ENCODE peak calls at places on chromosomes 2 and 18, in five cellular contexts. W is endothelial cell, J is AG10803, N is left ventricle myocardium inferior, V is fibroblast of villous mesenchyme. A is an unnamed sample.

GRCh38 chr2:232028631-232029030 is 67.1 kb downstream of the DIS3L2 start:
- DNase-seq in W (no peak), J (peak; percentile 62), N (peak; percentile 54), V (peak; percentile 55), A (peak; percentile 20)

GRCh38 chr2:8477511-8478132 is 204.2 kb upstream of the ID2 start:
- DNase-seq in W (no peak), J (peak; percentile 10), N (no peak), V (no peak), A (no peak)

GRCh38 chr2:237294509-237294908 is 119.5 kb downstream of the COL6A3 start:
- DNase-seq in W (no peak), J (no peak), N (no peak), V (no peak), A (no peak)

GRCh38 chr18:69127844-69128486 is 272.7 kb upstream of the DOK6 start:
- DNase-seq in W (no peak), J (peak; percentile 48), N (no peak), V (peak; percentile 44), A (no peak)

GRCh38 chr2:73291461-73292315 is 1.7 kb downstream of the EGR4 start:
- DNase-seq in W (peak; percentile 54), J (no peak), N (no peak), V (no peak), A (no peak)

GRCh38 chr2:69779258-69779989 is 37.5 kb downstream of the ANXA4 start:
- DNase-seq in W (no peak), J (no peak), N (no peak), V (peak; percentile 67), A (peak; percentile 18)

GRCh38 chr18:51803029-51803428 is 537.0 kb upstream of the DCC start:
- DNase-seq in W (no peak), J (no peak), N (no peak), V (no peak), A (no peak)

GRCh38 chr2:136207030-136207623 is 89.2 kb upstream of the CXCR4 start:
- DNase-seq in W (no peak), J (no peak), N (peak; percentile 18), V (no peak), A (no peak)

GRCh38 chr2:172462393-172463381 is 35.3 kb downstream of the ITGA6 start:
- DNase-seq in W (no peak), J (no peak), N (no peak), V (no peak), A (no peak)

GRCh38 chr2:65057391-65058052 is 1.3 kb downstream of the CEP68 start:
- DNase-seq in W (no peak), J (peak; percentile 49), N (no peak), V (peak; percentile 33), A (peak; percentile 20)

GRCh38 chr18:5107990-5108389 is 89.1 kb downstream of the AKAIN1 start:
- DNase-seq in W (peak; percentile 19), J (no peak), N (no peak), V (no peak), A (no peak)

GRCh38 chr18:31482051-31482450 is 15.9 kb upstream of the DSG2 start:
- DNase-seq in W (no peak), J (no peak), N (no peak), V (no peak), A (no peak)

GRCh38 chr2:37847792-37848191 is 77.3 kb upstream of the RMDN2 start:
- DNase-seq in W (no peak), J (no peak), N (no peak), V (no peak), A (no peak)

GRCh38 chr2:64604155-64604554 is 49.6 kb downstream of the SERTAD2 start:
- DNase-seq in W (no peak), J (no peak), N (no peak), V (no peak), A (no peak)

GRCh38 chr18:31857516-31858106 is 85.3 kb downstream of the TRAPPC8 start:
- DNase-seq in W (peak; percentile 30), J (no peak), N (no peak), V (no peak), A (no peak)

GRCh38 chr2:27351802-27352598 is 4.6 kb downstream of the GTF3C2 start:
- DNase-seq in W (no peak), J (no peak), N (no peak), V (no peak), A (no peak)

GRCh38 chr18:50902797-50903196 is 23.9 kb downstream of the ME2 start:
- DNase-seq in W (no peak), J (no peak), N (no peak), V (no peak), A (no peak)

GRCh38 chr2:29382486-29382885 is 267.3 kb downstream of the CLIP4 start:
- DNase-seq in W (no peak), J (no peak), N (no peak), V (peak; percentile 29), A (no peak)

GRCh38 chr2:109261906-109262631 is 133.1 kb downstream of the SH3RF3 start:
- DNase-seq in W (no peak), J (no peak), N (no peak), V (no peak), A (no peak)

GRCh38 chr2:101696272-101697123 is 1.0 kb upstream of the MAP4K4 start:
- DNase-seq in W (no peak), J (peak; percentile 25), N (no peak), V (peak; percentile 34), A (no peak)

GRCh38 chr18:36155960-36156757 is 26.5 kb downstream of the ELP2 start:
- DNase-seq in W (no peak), J (peak; percentile 29), N (no peak), V (no peak), A (no peak)

GRCh38 chr2:939936-940620 is 10.6 kb upstream of the SNTG2 start:
- DNase-seq in W (no peak), J (peak; percentile 93), N (no peak), V (no peak), A (peak; percentile 32)

GRCh38 chr2:29033172-29033571 is 41.2 kb downstream of the PCARE start:
- DNase-seq in W (no peak), J (peak; percentile 63), N (no peak), V (no peak), A (peak; percentile 63)

GRCh38 chr2:23803275-23803964 is 123.5 kb downstream of the ATAD2B start:
- DNase-seq in W (no peak), J (peak; percentile 59), N (no peak), V (peak; percentile 42), A (peak; percentile 33)

GRCh38 chr2:74690571-74690970 is 36.5 kb downstream of the SEMA4F start:
- DNase-seq in W (peak; percentile 57), J (peak; percentile 68), N (no peak), V (peak; percentile 77), A (peak; percentile 85)

GRCh38 chr18:2706903-2707302 is 51.4 kb downstream of the SMCHD1 start:
- DNase-seq in W (no peak), J (no peak), N (no peak), V (no peak), A (no peak)

GRCh38 chr2:8623958-8624591 is 57.8 kb upstream of the ID2 start:
- DNase-seq in W (no peak), J (no peak), N (no peak), V (no peak), A (no peak)

GRCh38 chr2:30106543-30106942 is 40.3 kb upstream of the YPEL5 start:
- DNase-seq in W (no peak), J (peak; percentile 68), N (no peak), V (peak; percentile 74), A (peak; percentile 31)

A was measured in AG08395.